ENCODE peak calls at places on chromosomes 3 and 15, in ten cellular contexts. U is Peyer's patch, P is GM12878, Q is nephron progenitor cell, K is WTC11, F is HCT116, Z is choroid plexus epithelial cell, O is IMR-90, S is psoas muscle, I is hepatocyte. M is an unnamed sample.

GRCh38 chr3:44885618-44886017 is 11.2 kb downstream of the TGM4 start:
- DNase-seq in U (no peak), P (no peak), Q (no peak), K (no peak), F (peak; percentile 74), Z (peak; percentile 97), O (peak; percentile 96), S (no peak), I (peak; percentile 59), M (peak; percentile 87)

GRCh38 chr3:94453864-94454263 is 391.0 kb downstream of the NSUN3 start:
- DNase-seq in U (no peak), P (no peak), Q (no peak), K (no peak), F (no peak), Z (no peak), O (no peak), S (no peak), I (no peak), M (no peak)

GRCh38 chr15:68653795-68654194 is 75.0 kb downstream of the CORO2B start:
- DNase-seq in U (no peak), P (no peak), Q (no peak), K (no peak), F (no peak), Z (no peak), O (no peak), S (no peak), I (no peak), M (no peak)

GRCh38 chr15:83289160-83289559 is 4.7 kb upstream of the BNC1 start:
- DNase-seq in U (no peak), P (no peak), Q (no peak), K (no peak), F (no peak), Z (no peak), O (peak; percentile 61), S (no peak), I (no peak), M (peak; percentile 48)

GRCh38 chr15:77631790-77632551 is 741 bp downstream of the LINGO1 start:
- DNase-seq in U (no peak), P (no peak), Q (peak; percentile 67), K (peak; percentile 64), F (no peak), Z (no peak), O (no peak), S (no peak), I (peak; percentile 50), M (no peak)

GRCh38 chr3:13877911-13878710 is 1.8 kb downstream of the WNT7A start:
- DNase-seq in U (no peak), P (no peak), Q (peak; percentile 38), K (peak; percentile 29), F (no peak), Z (no peak), O (no peak), S (no peak), I (peak; percentile 38), M (no peak)

GRCh38 chr3:170448530-170449110 is 30.0 kb downstream of the CLDN11 start:
- DNase-seq in U (no peak), P (no peak), Q (no peak), K (no peak), F (no peak), Z (peak; percentile 37), O (peak; percentile 33), S (no peak), I (no peak), M (no peak)

GRCh38 chr3:58383904-58384303 is 49.7 kb downstream of the PDHB start:
- DNase-seq in U (no peak), P (no peak), Q (no peak), K (no peak), F (peak; percentile 79), Z (peak; percentile 97), O (peak; percentile 99), S (peak; percentile 29), I (peak; percentile 41), M (peak; percentile 98)

DNA sequence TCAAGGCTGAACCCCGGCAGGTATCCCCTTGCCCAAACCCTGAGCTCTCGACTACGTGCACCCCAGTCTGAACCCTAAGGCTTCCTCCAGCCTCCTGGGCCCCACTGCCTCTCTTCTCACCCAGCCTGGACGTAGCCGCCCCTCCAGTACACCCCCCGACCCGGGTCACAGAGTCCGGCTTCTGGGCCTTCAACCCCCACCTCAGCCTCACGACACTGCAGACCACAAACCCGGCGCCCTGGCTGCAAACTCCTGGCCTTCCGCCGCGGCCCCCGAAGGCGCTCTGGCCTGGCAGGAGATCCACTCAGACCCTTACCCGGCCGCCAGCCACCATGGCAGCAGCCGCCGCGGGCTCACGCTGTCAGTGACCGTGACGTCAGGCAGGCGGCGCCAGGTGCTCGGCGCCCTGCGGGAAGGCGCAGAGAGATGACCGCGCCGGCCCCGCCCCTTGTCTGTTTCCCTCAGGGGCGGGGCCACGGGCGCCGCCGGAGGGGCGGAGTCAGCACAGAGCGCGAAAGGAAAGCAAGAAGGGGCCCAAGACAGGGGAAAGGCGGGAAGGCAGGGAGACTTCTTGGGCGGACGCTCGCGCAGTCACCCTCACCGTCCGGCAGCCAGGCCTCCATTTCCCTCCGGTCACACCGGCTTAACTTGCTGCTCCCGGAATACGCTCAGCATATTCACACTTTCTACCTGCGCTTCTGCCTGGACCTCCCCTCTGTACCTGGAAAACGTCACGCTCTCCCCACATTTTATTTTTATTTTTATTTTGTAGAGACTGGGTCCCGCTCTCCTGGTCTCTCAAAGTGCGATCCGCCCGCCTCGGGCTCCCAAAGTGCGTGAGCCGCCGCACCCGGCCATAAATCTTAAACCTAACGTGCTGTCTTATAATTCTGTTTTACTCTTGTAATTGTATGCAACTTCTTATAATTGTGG is at the start of gene RMDN3:
- DNase-seq in U (peak; percentile 96), P (peak; percentile 69), Q (peak; percentile 97), K (peak; percentile 95), F (peak; percentile 80), Z (peak; percentile 90), O (peak; percentile 87), S (peak; percentile 94), I (peak; percentile 98), M (peak; percentile 74)
- TF ChIP-seq CTCF in U (no peak), P (no peak), Q (no peak), K (no peak), F (no peak), Z (no peak), O (no peak), S (no peak), I (no peak), M (peak; percentile 32)

DNA sequence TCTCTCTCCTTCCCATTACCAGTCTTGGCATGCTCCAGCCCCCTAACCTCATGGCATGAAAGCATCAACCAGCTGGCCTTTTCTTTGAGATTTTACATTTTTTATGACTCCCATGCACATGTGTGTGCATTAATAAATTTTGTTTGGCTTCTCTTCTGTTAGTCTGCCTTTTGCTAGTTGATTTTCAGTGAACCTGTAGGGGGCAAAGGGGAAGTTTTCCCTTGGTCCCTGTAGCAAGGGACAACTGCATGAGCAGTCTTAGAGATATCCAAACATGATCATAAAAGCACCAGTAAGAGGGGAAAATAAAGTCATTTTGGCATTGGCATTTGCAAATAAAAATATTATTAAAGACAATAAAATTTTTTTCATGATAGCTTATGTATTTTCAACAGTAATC is 73.7 kb downstream of the OXSM start:
- DNase-seq in U (no peak), P (no peak), Q (no peak), K (no peak), F (no peak), Z (no peak), O (no peak), S (no peak), I (no peak), M (no peak)
- TF ChIP-seq CTCF in U (no peak), P (peak; percentile 31), Q (no peak), K (no peak), F (peak; percentile 40), Z (no peak), O (no peak), S (no peak), I (peak; percentile 15), M (peak; percentile 25)

DNA sequence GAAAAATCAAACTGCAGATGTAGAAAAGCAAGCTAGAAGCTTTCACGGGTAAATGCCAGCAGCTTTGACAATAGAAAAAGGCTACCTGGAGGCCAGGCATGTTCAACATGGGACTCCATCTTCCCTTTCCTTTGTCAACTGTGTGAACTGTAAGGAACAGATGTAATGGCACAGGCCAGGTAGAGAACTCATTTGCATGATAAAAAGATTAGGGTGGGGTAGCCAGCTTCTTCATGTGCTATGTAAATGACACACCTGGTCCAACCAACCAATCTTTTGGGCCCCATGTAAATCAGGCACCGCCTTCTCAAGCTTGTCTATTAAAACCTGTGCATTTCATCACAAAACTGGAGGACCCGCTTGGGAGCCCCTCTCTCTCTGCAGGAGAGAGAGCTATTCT is 686.5 kb upstream of the GOLIM4 start:
- DNase-seq in U (no peak), P (no peak), Q (no peak), K (no peak), F (no peak), Z (no peak), O (no peak), S (no peak), I (no peak), M (no peak)
- TF ChIP-seq CTCF in U (no peak), P (no peak), Q (no peak), K (no peak), F (no peak), Z (no peak), O (no peak), S (no peak), I (no peak), M (no peak)

GRCh38 chr3:22121068-22121706 is 370.2 kb upstream of the ZNF385D start:
- DNase-seq in U (no peak), P (no peak), Q (no peak), K (no peak), F (no peak), Z (no peak), O (no peak), S (no peak), I (no peak), M (no peak)

GRCh38 chr3:22117091-22117490 is 366.1 kb upstream of the ZNF385D start:
- DNase-seq in U (no peak), P (no peak), Q (no peak), K (no peak), F (no peak), Z (peak; percentile 54), O (no peak), S (no peak), I (no peak), M (no peak)

GRCh38 chr3:22115581-22115980 is 364.6 kb upstream of the ZNF385D start:
- DNase-seq in U (no peak), P (no peak), Q (no peak), K (no peak), F (no peak), Z (peak; percentile 62), O (no peak), S (no peak), I (no peak), M (no peak)

GRCh38 chr3:22118542-22118941 is 367.5 kb upstream of the ZNF385D start:
- DNase-seq in U (no peak), P (no peak), Q (no peak), K (no peak), F (no peak), Z (no peak), O (no peak), S (no peak), I (no peak), M (no peak)

DNA sequence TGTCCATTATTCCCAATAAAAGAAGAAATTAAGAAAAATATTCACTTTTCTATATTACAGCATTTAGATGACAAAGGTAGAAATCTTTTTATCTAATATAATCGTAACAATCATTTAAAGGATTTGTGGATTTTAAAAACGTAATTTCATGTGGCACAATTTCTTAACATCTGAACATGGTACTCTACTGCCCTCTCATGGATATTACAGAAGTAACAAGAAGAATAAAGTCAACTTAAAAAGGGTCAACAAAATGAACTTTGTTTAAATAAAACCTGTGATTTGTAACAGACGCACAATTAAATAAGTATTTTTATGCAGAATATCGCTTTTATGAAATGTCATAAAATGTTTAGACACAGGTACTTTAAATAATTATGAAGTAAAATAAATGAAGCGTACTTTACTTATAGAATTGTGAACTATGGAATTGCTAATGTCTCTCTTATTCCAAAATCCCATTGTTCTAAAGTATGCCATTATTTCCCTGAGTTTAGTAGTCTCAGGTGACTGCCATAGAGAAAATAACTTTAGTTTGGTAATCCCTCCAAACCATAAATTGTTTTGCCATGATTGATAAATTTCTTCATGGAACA is 366.8 kb upstream of the ZNF385D start:
- DNase-seq in U (no peak), P (no peak), Q (no peak), K (no peak), F (peak; percentile 6), Z (peak; percentile 83), O (peak; percentile 62), S (no peak), I (peak; percentile 40), M (peak; percentile 20)
- TF ChIP-seq CTCF in U (no peak), P (peak; percentile 40), Q (peak; percentile 80), K (peak; percentile 41), F (peak; percentile 63), Z (peak; percentile 54), O (peak; percentile 72), S (peak; percentile 77), I (peak; percentile 67), M (peak; percentile 85)